ENCODE peak calls at places on chromosomes 5 and 9, in eight cellular contexts. G is endothelial cell; I is stimulated activated CD4-positive, alpha-beta T cell treated with anti-CD3 and anti-CD28 coated beads, Interleukin-1b, Interleukin-23, amount 100 ng/mL, for 1 hour; O is naive thymus-derived CD8-positive, alpha-beta T cell; U is NCI-H1694 treated with DMSO at 0.1 percent for 48 hours; A is T-cell; K is NCI-H1092 treated with DMSO at 0.1 percent for 48 hours; B is HL-60. L is an unnamed sample.

GRCh38 chr5:163565931-163566608 is 60.7 kb downstream of the MAT2B start:
- DNase-seq in O (no peak), A (peak), U (no peak), I (no peak), G (peak), B (peak), K (peak), L (no peak)

GRCh38 chr5:76724871-76725270 is 8.9 kb downstream of the F2R start:
- DNase-seq in I (no peak), G (no peak), A (no peak), B (no peak), U (no peak), O (no peak), K (no peak), L (no peak)

GRCh38 chr9:1722404-1722803 is 292.7 kb upstream of the SMARCA2 start:
- DNase-seq in G (no peak), O (no peak), A (no peak), U (no peak), I (no peak), B (no peak), K (no peak), L (no peak)

GRCh38 chr9:126860757-126861466 is 473 bp downstream of the ZBTB34 start:
- DNase-seq in O (peak), A (no peak), B (peak), G (peak), K (no peak), U (no peak), I (no peak), L (no peak)

GRCh38 chr5:71883745-71884103 is 164.6 kb downstream of the CARTPT start:
- DNase-seq in A (no peak), G (no peak), K (no peak), I (no peak), U (no peak), B (no peak), O (no peak), L (no peak)

GRCh38 chr9:108776920-108777650 is 78.7 kb downstream of the ACTL7B start:
- DNase-seq in U (no peak), O (no peak), A (no peak), B (no peak), K (peak), G (no peak), I (no peak), L (no peak)

GRCh38 chr9:94952553-94953373 is 226.3 kb downstream of the AOPEP start:
- DNase-seq in G (peak), B (no peak), O (peak), I (no peak), K (no peak), A (peak), U (no peak), L (no peak)

GRCh38 chr5:178182158-178182876 is 4.9 kb downstream of the GMCL2 start:
- DNase-seq in K (no peak), U (no peak), I (no peak), A (no peak), B (peak), O (no peak), G (peak), L (no peak)

GRCh38 chr9:31272456-31273295 is 1111.8 kb upstream of the ACO1 start:
- DNase-seq in I (no peak), A (no peak), O (no peak), K (no peak), G (no peak), U (no peak), B (no peak), L (no peak)

GRCh38 chr5:99814311-99815063 is 720.7 kb upstream of the FAM174A start:
- DNase-seq in G (no peak), B (no peak), I (no peak), U (no peak), A (no peak), K (no peak), O (no peak), L (no peak)

GRCh38 chr9:135588886-135589595 is 27.5 kb downstream of the PAEP start:
- DNase-seq in I (no peak), U (no peak), K (no peak), A (no peak), O (no peak), G (no peak), B (no peak), L (no peak)

GRCh38 chr5:177601577-177602457 is 1.9 kb downstream of the B4GALT7 start:
- DNase-seq in B (no peak), U (no peak), A (no peak), O (no peak), G (no peak), I (no peak), K (no peak), L (no peak)

GRCh38 chr9:37215456-37216229 is 95.3 kb downstream of the ZCCHC7 start:
- DNase-seq in B (no peak), G (no peak), I (no peak), K (no peak), A (no peak), U (no peak), O (no peak), L (no peak)

L was measured in esophagus squamous epithelium.